ENCODE peak calls at places on chromosomes 6 and 20, in seven cellular contexts. B, M, U, G, N, L and H are unnamed samples.

GRCh38 chr6:3773696-3774298 is 22.3 kb upstream of the PXDC1 start:
- DNase-seq in B (no peak), M (peak), U (no peak), G (no peak), N (no peak), L (no peak), H (no peak)

GRCh38 chr6:165884813-165885765 is 222.0 kb upstream of the PDE10A start:
- DNase-seq in B (peak), M (peak), U (peak), G (peak), N (peak), L (peak), H (peak)

GRCh38 chr20:22686097-22686496 is 101.7 kb upstream of the FOXA2 start:
- DNase-seq in B (no peak), M (peak), U (peak), G (peak), N (peak), L (no peak), H (no peak)

GRCh38 chr6:157218371-157219198 is 104.7 kb downstream of the TMEM242 start:
- DNase-seq in B (no peak), M (no peak), U (peak), G (peak), N (peak), L (no peak), H (no peak)

GRCh38 chr20:11919046-11919445 is 1.4 kb downstream of the BTBD3 start:
- DNase-seq in B (no peak), M (no peak), U (no peak), G (no peak), N (peak), L (no peak), H (no peak)

GRCh38 chr20:53660947-53661381 is 67.3 kb upstream of the ZNF217 start:
- DNase-seq in B (no peak), M (peak), U (no peak), G (no peak), N (no peak), L (no peak), H (no peak)

GRCh38 chr20:53425481-53425880 is 168.2 kb downstream of the ZNF217 start:
- DNase-seq in B (no peak), M (no peak), U (no peak), G (no peak), N (no peak), L (no peak), H (no peak)

GRCh38 chr6:14578994-14579393 is 461.4 kb downstream of the CD83 start:
- DNase-seq in B (no peak), M (no peak), U (no peak), G (no peak), N (no peak), L (no peak), H (no peak)

GRCh38 chr20:50191566-50192363 is 1.1 kb downstream of the CEBPB start:
- DNase-seq in B (peak), M (peak), U (peak), G (peak), N (peak), L (peak), H (peak)

GRCh38 chr6:34986845-34987246 is 97.8 kb downstream of the ANKS1A start:
- DNase-seq in B (peak), M (peak), U (peak), G (no peak), N (peak), L (peak), H (peak)

GRCh38 chr6:123715243-123715863 is 78.6 kb upstream of the TRDN start:
- DNase-seq in B (no peak), M (no peak), U (no peak), G (no peak), N (no peak), L (no peak), H (no peak)

GRCh38 chr20:45629496-45630100 is at the start of gene WFDC10A:
- DNase-seq in B (peak), M (peak), U (no peak), G (no peak), N (no peak), L (no peak), H (peak)

GRCh38 chr20:62212309-62212708 is 7.8 kb downstream of the HRH3 start:
- DNase-seq in B (no peak), M (no peak), U (no peak), G (peak), N (peak), L (no peak), H (no peak)

GRCh38 chr6:99064769-99065168 is 117.0 kb upstream of the FBXL4 start:
- DNase-seq in B (no peak), M (no peak), U (no peak), G (no peak), N (no peak), L (no peak), H (no peak)

GRCh38 chr6:152117156-152118129 is 310.0 kb downstream of the ESR1 start:
- DNase-seq in B (no peak), M (no peak), U (no peak), G (no peak), N (no peak), L (no peak), H (no peak)

GRCh38 chr6:158131926-158132325 is 36.1 kb downstream of the SERAC1 start:
- DNase-seq in B (no peak), M (peak), U (no peak), G (no peak), N (no peak), L (no peak), H (no peak)

GRCh38 chr6:116616757-116617093 is 446 bp downstream of the RSPH4A start:
- DNase-seq in B (no peak), M (peak), U (peak), G (peak), N (peak), L (no peak), H (no peak)

GRCh38 chr6:34181903-34182302 is 36.0 kb upstream of the GRM4 start:
- DNase-seq in B (no peak), M (no peak), U (no peak), G (no peak), N (no peak), L (no peak), H (no peak)

GRCh38 chr6:151999194-151999593 is 191.7 kb downstream of the ESR1 start:
- DNase-seq in B (no peak), M (no peak), U (no peak), G (no peak), N (no peak), L (no peak), H (no peak)

GRCh38 chr20:60695223-60695622 is 556.8 kb upstream of the CDH4 start:
- DNase-seq in B (peak), M (no peak), U (no peak), G (no peak), N (no peak), L (no peak), H (no peak)

GRCh38 chr6:13615802-13616140 is 636 bp downstream of the NOL7 start:
- DNase-seq in B (no peak), M (peak), U (peak), G (peak), N (peak), L (no peak), H (peak)

GRCh38 chr6:136506124-136506799 is 44.0 kb downstream of the MAP7 start:
- DNase-seq in B (no peak), M (no peak), U (no peak), G (no peak), N (no peak), L (no peak), H (no peak)

GRCh38 chr20:17808357-17808756 is 108.6 kb downstream of the BANF2 start:
- DNase-seq in B (no peak), M (no peak), U (peak), G (no peak), N (peak), L (no peak), H (no peak)

GRCh38 chr6:151067684-151068596 is 171.8 kb upstream of the AKAP12 start:
- DNase-seq in B (no peak), M (peak), U (no peak), G (no peak), N (peak), L (no peak), H (no peak)

GRCh38 chr6:104527761-104528415 is 331.8 kb downstream of the HACE1 start:
- DNase-seq in B (no peak), M (peak), U (no peak), G (no peak), N (no peak), L (no peak), H (no peak)

GRCh38 chr6:89243331-89243629 is 26.1 kb upstream of the GABRR1 start:
- DNase-seq in B (no peak), M (peak), U (no peak), G (no peak), N (no peak), L (no peak), H (no peak)

GRCh38 chr6:35050988-35051330 is 90.2 kb downstream of the TCP11 start:
- DNase-seq in B (no peak), M (no peak), U (no peak), G (no peak), N (no peak), L (no peak), H (no peak)

GRCh38 chr6:40210628-40211056 is 276.4 kb upstream of the MOCS1 start:
- DNase-seq in B (no peak), M (no peak), U (no peak), G (no peak), N (no peak), L (no peak), H (no peak)

GRCh38 chr20:56689318-56689717 is 60.2 kb downstream of the TFAP2C start:
- DNase-seq in B (no peak), M (peak), U (no peak), G (no peak), N (no peak), L (no peak), H (no peak)

GRCh38 chr6:31058128-31058894 is 48.0 kb downstream of the MUC22 start:
- DNase-seq in B (no peak), M (peak), U (no peak), G (no peak), N (no peak), L (no peak), H (no peak)

GRCh38 chr20:17357238-17357637 is 130.4 kb downstream of the PCSK2 start:
- DNase-seq in B (no peak), M (peak), U (no peak), G (no peak), N (no peak), L (no peak), H (no peak)

GRCh38 chr6:84333827-84334226 is 106.4 kb upstream of the CEP162 start:
- DNase-seq in B (no peak), M (no peak), U (no peak), G (no peak), N (no peak), L (no peak), H (no peak)

GRCh38 chr20:34129518-34130162 is 17.6 kb upstream of the EIF2S2 start:
- DNase-seq in B (peak), M (peak), U (peak), G (no peak), N (peak), L (peak), H (peak)

GRCh38 chr6:155125916-155126315 is 130.8 kb downstream of the TIAM2 start:
- DNase-seq in B (no peak), M (no peak), U (no peak), G (no peak), N (no peak), L (no peak), H (no peak)

GRCh38 chr20:45995213-45996097 is 13.3 kb upstream of the MMP9 start:
- DNase-seq in B (no peak), M (peak), U (no peak), G (no peak), N (no peak), L (no peak), H (no peak)

GRCh38 chr6:161694995-161695394 is 421.1 kb upstream of the AGPAT4 start:
- DNase-seq in B (no peak), M (peak), U (no peak), G (no peak), N (no peak), L (no peak), H (no peak)

GRCh38 chr6:168640738-168641137 is 199.8 kb downstream of the SMOC2 start:
- DNase-seq in B (no peak), M (no peak), U (no peak), G (no peak), N (no peak), L (no peak), H (no peak)

GRCh38 chr6:41055149-41055548 is 2.1 kb downstream of the APOBEC2 start:
- DNase-seq in B (no peak), M (no peak), U (no peak), G (no peak), N (peak), L (no peak), H (no peak)